ENCODE peak calls at places on chromosomes 1 and 21, in six cellular contexts. One of them, this sample, is unnamed. For H3K36me3 and H3K27me3, the result is how much of the 10 kb centered on the place peaks cover.

GRCh38 chr1:94045465-94046056 is 75.4 kb downstream of the ABCA4 start:
- DNase-seq in lower lobe of right lung: peak
- DNase-seq in SJSA1: peak
- DNase-seq in IMR-90: peak
- DNase-seq in stomach: peak
- DNase-seq in tibial artery: peak
- DNase-seq in this sample: peak

GRCh38 chr1:107802654-107803053 is 162.3 kb downstream of the VAV3 start:
- DNase-seq in lower lobe of right lung: no peak
- DNase-seq in SJSA1: no peak
- DNase-seq in IMR-90: no peak
- DNase-seq in stomach: no peak
- DNase-seq in tibial artery: no peak
- DNase-seq in this sample: no peak

GRCh38 chr1:202210370-202210769 is 16.8 kb downstream of the LGR6 start:
- DNase-seq in lower lobe of right lung: no peak
- DNase-seq in SJSA1: no peak
- DNase-seq in IMR-90: peak
- DNase-seq in stomach: no peak
- DNase-seq in tibial artery: no peak
- DNase-seq in this sample: no peak

GRCh38 chr1:64894438-64895196 is 71.7 kb downstream of the JAK1 start:
- DNase-seq in lower lobe of right lung: no peak
- DNase-seq in SJSA1: no peak
- DNase-seq in IMR-90: no peak
- DNase-seq in stomach: no peak
- DNase-seq in tibial artery: no peak
- DNase-seq in this sample: no peak

GRCh38 chr1:47522890-47523811 is 85.3 kb downstream of the FOXD2 start:
- DNase-seq in lower lobe of right lung: no peak
- DNase-seq in SJSA1: no peak
- DNase-seq in IMR-90: no peak
- DNase-seq in stomach: no peak
- DNase-seq in tibial artery: no peak
- DNase-seq in this sample: no peak

GRCh38 chr1:53176452-53177344 is 19.9 kb upstream of the CPT2 start:
- DNase-seq in lower lobe of right lung: peak
- DNase-seq in SJSA1: peak
- DNase-seq in IMR-90: peak
- DNase-seq in stomach: peak
- DNase-seq in tibial artery: no peak
- DNase-seq in this sample: no peak

GRCh38 chr1:55081188-55081904 is 42.0 kb downstream of the PCSK9 start:
- DNase-seq in lower lobe of right lung: no peak
- DNase-seq in SJSA1: no peak
- DNase-seq in IMR-90: peak
- DNase-seq in stomach: no peak
- DNase-seq in tibial artery: no peak
- DNase-seq in this sample: no peak

GRCh38 chr1:92210701-92211100 is 7.0 kb upstream of the C1orf146 start:
- DNase-seq in lower lobe of right lung: no peak
- DNase-seq in SJSA1: no peak
- DNase-seq in IMR-90: peak
- DNase-seq in stomach: no peak
- DNase-seq in tibial artery: no peak
- DNase-seq in this sample: no peak

GRCh38 chr1:86765073-86765472 is 60.7 kb downstream of the SH3GLB1 start:
- DNase-seq in lower lobe of right lung: no peak
- DNase-seq in SJSA1: no peak
- DNase-seq in IMR-90: no peak
- DNase-seq in stomach: no peak
- DNase-seq in tibial artery: no peak
- DNase-seq in this sample: no peak

GRCh38 chr1:80462006-80462405 is 1338.7 kb upstream of the ADGRL2 start:
- DNase-seq in lower lobe of right lung: no peak
- DNase-seq in SJSA1: no peak
- DNase-seq in IMR-90: no peak
- DNase-seq in stomach: no peak
- DNase-seq in tibial artery: no peak
- DNase-seq in this sample: no peak

GRCh38 chr1:33420870-33421775 is 9.8 kb downstream of the PHC2 start:
- DNase-seq in lower lobe of right lung: no peak
- DNase-seq in SJSA1: no peak
- DNase-seq in IMR-90: peak
- DNase-seq in stomach: no peak
- DNase-seq in tibial artery: no peak
- DNase-seq in this sample: no peak

GRCh38 chr1:169601096-169601881 is 15.0 kb upstream of the F5 start:
- DNase-seq in lower lobe of right lung: no peak
- DNase-seq in SJSA1: no peak
- DNase-seq in IMR-90: peak
- DNase-seq in stomach: no peak
- DNase-seq in tibial artery: no peak
- DNase-seq in this sample: no peak

GRCh38 chr1:87074001-87074795 is 159.8 kb downstream of the HS2ST1 start:
- DNase-seq in lower lobe of right lung: no peak
- DNase-seq in SJSA1: no peak
- DNase-seq in IMR-90: no peak
- DNase-seq in stomach: no peak
- DNase-seq in tibial artery: no peak
- DNase-seq in this sample: no peak

GRCh38 chr1:53618218-53619087 is 120.5 kb downstream of the GLIS1 start:
- DNase-seq in lower lobe of right lung: no peak
- DNase-seq in SJSA1: peak
- DNase-seq in IMR-90: no peak
- DNase-seq in stomach: peak
- DNase-seq in tibial artery: peak
- DNase-seq in this sample: no peak

GRCh38 chr1:76006234-76006633 is 68.3 kb upstream of the ST6GALNAC3 start:
- DNase-seq in lower lobe of right lung: no peak
- DNase-seq in SJSA1: no peak
- DNase-seq in IMR-90: peak
- DNase-seq in stomach: no peak
- DNase-seq in tibial artery: no peak
- DNase-seq in this sample: no peak

GRCh38 chr1:38558476-38559179 is 300.9 kb downstream of the RRAGC start:
- DNase-seq in lower lobe of right lung: no peak
- DNase-seq in SJSA1: no peak
- DNase-seq in IMR-90: no peak
- DNase-seq in stomach: no peak
- DNase-seq in tibial artery: no peak
- DNase-seq in this sample: no peak

GRCh38 chr1:227895828-227896685 is 51.7 kb downstream of the WNT9A start:
- DNase-seq in lower lobe of right lung: peak
- DNase-seq in SJSA1: peak
- DNase-seq in IMR-90: peak
- DNase-seq in stomach: peak
- DNase-seq in tibial artery: peak
- DNase-seq in this sample: no peak

GRCh38 chr21:27346041-27346448 is 379.2 kb upstream of the ADAMTS5 start:
- DNase-seq in lower lobe of right lung: no peak
- DNase-seq in SJSA1: no peak
- DNase-seq in IMR-90: peak
- DNase-seq in stomach: no peak
- DNase-seq in tibial artery: no peak
- DNase-seq in this sample: peak

GRCh38 chr1:18417317-18418269 is 63.1 kb upstream of the KLHDC7A start:
- DNase-seq in lower lobe of right lung: no peak
- DNase-seq in SJSA1: no peak
- DNase-seq in IMR-90: no peak
- DNase-seq in stomach: no peak
- DNase-seq in tibial artery: no peak
- DNase-seq in this sample: no peak
- H3K4me3 ChIP-seq in lower lobe of right lung: no peak
- H3K4me3 ChIP-seq in SJSA1: no peak
- H3K4me3 ChIP-seq in IMR-90: no peak
- H3K4me3 ChIP-seq in stomach: no peak
- H3K4me3 ChIP-seq in tibial artery: no peak
- H3K4me3 ChIP-seq in this sample: no peak

GRCh38 chr1:155003766-155004351 is 1.3 kb downstream of the ZBTB7B start:
- DNase-seq in lower lobe of right lung: peak
- DNase-seq in SJSA1: peak
- DNase-seq in IMR-90: peak
- DNase-seq in stomach: peak
- DNase-seq in tibial artery: peak
- DNase-seq in this sample: no peak
- H3K36me3 ChIP-seq in lower lobe of right lung: under half
- H3K36me3 ChIP-seq in SJSA1: under half
- H3K36me3 ChIP-seq in IMR-90: under half
- H3K36me3 ChIP-seq in stomach: under half
- H3K36me3 ChIP-seq in tibial artery: under half
- H3K36me3 ChIP-seq in this sample: under half

DNA sequence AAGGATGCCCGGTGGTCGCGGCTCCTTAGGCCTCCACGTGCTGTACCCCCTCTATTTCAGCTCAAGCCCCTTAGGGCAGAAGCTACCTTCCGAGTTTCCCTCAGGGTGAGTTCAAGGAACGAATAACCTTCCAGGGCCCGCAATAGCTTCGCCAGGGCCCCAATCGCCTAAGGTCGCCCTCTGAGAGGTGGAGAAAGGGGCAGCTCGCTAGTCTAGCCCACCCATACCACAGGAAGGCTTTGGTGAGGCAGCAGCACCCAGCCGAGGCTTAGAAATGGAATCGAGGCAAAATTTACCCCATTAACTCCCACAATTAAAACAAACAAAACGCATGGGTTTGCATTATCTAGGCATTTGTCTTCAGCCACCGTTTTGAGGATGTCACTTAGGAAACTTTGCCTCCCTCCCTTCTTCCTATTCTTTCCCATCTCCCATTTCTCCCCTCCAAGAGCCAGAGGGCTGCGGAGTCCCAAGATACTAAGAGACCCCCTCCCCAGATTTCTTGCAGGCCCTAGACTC is 954 bp downstream of the WNT2B start:
- DNase-seq in lower lobe of right lung: no peak
- DNase-seq in SJSA1: no peak
- DNase-seq in IMR-90: no peak
- DNase-seq in stomach: no peak
- DNase-seq in tibial artery: no peak
- DNase-seq in this sample: no peak
- H3K27me3 ChIP-seq in lower lobe of right lung: under half
- H3K27me3 ChIP-seq in SJSA1: under half
- H3K27me3 ChIP-seq in IMR-90: under half
- H3K27me3 ChIP-seq in stomach: under half
- H3K27me3 ChIP-seq in tibial artery: under half
- H3K27me3 ChIP-seq in this sample: under half

GRCh38 chr1:119713039-119713537 is 1.4 kb downstream of the PHGDH start:
- DNase-seq in lower lobe of right lung: no peak
- DNase-seq in SJSA1: no peak
- DNase-seq in IMR-90: peak
- DNase-seq in stomach: no peak
- DNase-seq in tibial artery: no peak
- DNase-seq in this sample: no peak
- H3K4me3 ChIP-seq in lower lobe of right lung: peak
- H3K4me3 ChIP-seq in SJSA1: peak
- H3K4me3 ChIP-seq in IMR-90: peak
- H3K4me3 ChIP-seq in stomach: peak
- H3K4me3 ChIP-seq in tibial artery: peak
- H3K4me3 ChIP-seq in this sample: peak

GRCh38 chr1:232805269-232806070 is at the start of gene MAP10:
- DNase-seq in lower lobe of right lung: peak
- DNase-seq in SJSA1: no peak
- DNase-seq in IMR-90: peak
- DNase-seq in stomach: peak
- DNase-seq in tibial artery: peak
- DNase-seq in this sample: no peak

GRCh38 chr1:232810856-232811255 is 5.6 kb downstream of the MAP10 start:
- DNase-seq in lower lobe of right lung: no peak
- DNase-seq in SJSA1: no peak
- DNase-seq in IMR-90: no peak
- DNase-seq in stomach: no peak
- DNase-seq in tibial artery: no peak
- DNase-seq in this sample: no peak

DNA sequence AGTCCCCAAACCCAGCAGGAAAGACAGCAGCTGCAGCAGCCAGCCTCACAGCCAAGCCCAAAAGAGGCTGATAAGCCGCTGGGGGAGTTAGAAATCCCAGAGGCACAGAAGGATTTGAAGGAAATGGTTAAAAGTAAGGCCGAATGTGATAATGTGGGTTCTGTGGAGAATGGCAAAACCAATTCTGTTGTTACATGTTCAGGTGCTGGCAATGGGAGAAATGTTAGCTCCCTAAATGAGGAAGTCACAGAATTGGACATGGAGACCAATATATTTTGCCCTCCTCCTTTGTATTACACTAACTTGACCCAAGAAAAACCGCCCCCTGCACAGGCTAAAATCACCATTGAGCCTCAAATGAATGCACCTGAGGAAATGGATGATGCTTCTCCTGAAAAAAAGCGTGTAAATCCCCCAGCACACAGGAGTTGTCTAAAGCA is 875 bp downstream of the MAP10 start:
- DNase-seq in lower lobe of right lung: no peak
- DNase-seq in SJSA1: no peak
- DNase-seq in IMR-90: no peak
- DNase-seq in stomach: no peak
- DNase-seq in tibial artery: no peak
- DNase-seq in this sample: no peak
- H3K36me3 ChIP-seq in lower lobe of right lung: under half
- H3K36me3 ChIP-seq in SJSA1: under half
- H3K36me3 ChIP-seq in IMR-90: under half
- H3K36me3 ChIP-seq in stomach: under half
- H3K36me3 ChIP-seq in tibial artery: under half
- H3K36me3 ChIP-seq in this sample: under half

DNA sequence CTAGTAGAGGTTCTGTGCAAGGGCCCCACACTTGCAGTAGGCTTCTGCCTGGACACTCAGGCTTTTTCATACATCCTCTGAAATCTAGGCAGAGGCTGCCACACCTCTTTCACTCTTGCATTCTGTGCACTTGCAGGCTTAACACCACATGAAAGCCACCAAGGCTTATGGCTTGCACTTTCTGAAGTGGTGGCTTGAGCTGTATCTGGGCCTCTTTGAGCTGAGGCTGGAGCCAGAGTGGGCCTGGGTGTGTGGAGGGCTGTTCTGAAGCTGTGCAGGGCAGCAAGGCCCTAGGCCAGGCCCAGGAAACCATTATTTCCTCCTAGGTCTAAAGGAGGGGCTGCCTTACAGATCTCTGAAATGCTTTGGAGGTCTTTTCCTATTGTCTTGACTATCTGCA is 66.2 kb downstream of the TYW3 start:
- DNase-seq in lower lobe of right lung: no peak
- DNase-seq in SJSA1: no peak
- DNase-seq in IMR-90: no peak
- DNase-seq in stomach: no peak
- DNase-seq in tibial artery: no peak
- DNase-seq in this sample: no peak
- H3K27me3 ChIP-seq in lower lobe of right lung: under half
- H3K27me3 ChIP-seq in SJSA1: under half
- H3K27me3 ChIP-seq in IMR-90: under half
- H3K27me3 ChIP-seq in stomach: under half
- H3K27me3 ChIP-seq in tibial artery: under half
- H3K27me3 ChIP-seq in this sample: under half